ENCODE peak calls at places on chromosomes 12 and 14, in eight cellular contexts. G is stimulated activated CD8-positive, alpha-beta memory T cell treated with anti-CD3 and anti-CD28 coated beads, Interleukin-7, amount 100 ng/mL, for 48 hours; W is stimulated activated CD4-positive, alpha-beta T cell treated with anti-CD3 and anti-CD28 coated beads, Interleukin-12 subunit alpha, Interleukin-12 subunit beta, amount 100 ng/mL, for 4 hours; D is ecto neural progenitor cell; E is GM04503; Z is uterus; Q is NCI-H774; L is KBM-7. M is an unnamed sample.

GRCh38 chr12:67026847-67027246 is 242.3 kb upstream of the CAND1 start:
- DNase-seq in W (no peak), L (no peak), Z (no peak), D (no peak), Q (no peak), G (no peak), E (no peak), M (no peak)

GRCh38 chr14:60658909-60659585 is 9.8 kb upstream of the SIX1 start:
- DNase-seq in D (no peak), Q (no peak), L (no peak), E (no peak), G (no peak), W (no peak), Z (no peak), M (no peak)

GRCh38 chr12:116057356-116057755 is 220.1 kb downstream of the MED13L start:
- DNase-seq in D (no peak), G (no peak), Q (no peak), E (no peak), Z (no peak), L (no peak), W (no peak), M (no peak)

GRCh38 chr12:66724616-66725015 is 45.7 kb upstream of the GRIP1 start:
- DNase-seq in G (no peak), Q (no peak), L (no peak), E (no peak), D (no peak), Z (no peak), W (no peak), M (no peak)

GRCh38 chr12:132577191-132577920 is 33.0 kb downstream of the LRCOL1 start:
- DNase-seq in E (no peak), Q (no peak), W (no peak), L (no peak), Z (no peak), G (no peak), D (no peak), M (no peak)

GRCh38 chr14:51852541-51852940 is 7.9 kb upstream of the GNG2 start:
- DNase-seq in D (no peak), G (no peak), W (no peak), Z (no peak), L (no peak), Q (no peak), E (no peak), M (no peak)

GRCh38 chr12:67790660-67791059 is 142.1 kb downstream of the DYRK2 start:
- DNase-seq in L (no peak), Q (no peak), E (no peak), Z (no peak), G (no peak), W (no peak), D (no peak), M (no peak)

GRCh38 chr12:81080431-81080983 is 2.6 kb downstream of the ACSS3 start:
- DNase-seq in D (no peak), E (no peak), G (no peak), Z (no peak), Q (no peak), L (no peak), W (no peak), M (no peak)

GRCh38 chr12:98106201-98106600 is 409.2 kb upstream of the TMPO start:
- DNase-seq in Z (no peak), E (no peak), Q (no peak), G (no peak), L (no peak), W (no peak), D (no peak), M (no peak)

GRCh38 chr12:66942741-66943465 is 264.0 kb upstream of the GRIP1 start:
- DNase-seq in Z (no peak), L (no peak), E (no peak), Q (no peak), G (no peak), W (no peak), D (no peak), M (no peak)

GRCh38 chr14:105315211-105315721 is 718 bp downstream of the PACS2 start:
- DNase-seq in Z (no peak), D (peak), W (peak), E (no peak), G (no peak), Q (no peak), L (no peak), M (no peak)

GRCh38 chr14:90495357-90496276 is 98.8 kb downstream of the CALM1 start:
- DNase-seq in W (no peak), E (no peak), Z (no peak), D (peak), L (peak), Q (no peak), G (peak), M (peak)

GRCh38 chr14:105616802-105617192 is 90.4 kb downstream of the TMEM121 start:
- DNase-seq in W (no peak), Q (no peak), L (no peak), E (no peak), D (peak), G (no peak), Z (no peak), M (no peak)

GRCh38 chr14:23105348-23105824 is 597 bp upstream of the CIROP start:
- DNase-seq in G (no peak), E (no peak), Q (no peak), L (no peak), D (no peak), W (no peak), Z (no peak), M (no peak)

M was measured in NAMALWA.